ENCODE peak calls at places on chromosomes 2 and 18, in four cellular contexts. N is astrocyte, A is NT2/D1, W is HCT116. X is an unnamed sample.
A peak's percentile ranks its signal among the peaks of the same experiment; 100 is the strongest.

GRCh38 chr18:24914685-24915267 is 437.2 kb downstream of the ZNF521 start:
- DNase-seq in N (no peak), A (no peak), W (no peak), X (no peak)

GRCh38 chr2:11903085-11903484 is 156.7 kb downstream of the LPIN1 start:
- DNase-seq in A (no peak), N (no peak), W (no peak), X (no peak)

GRCh38 chr2:121598087-121598486 is 51.2 kb downstream of the CLASP1 start:
- DNase-seq in A (no peak), N (no peak), W (no peak), X (peak; percentile 24)

GRCh38 chr18:75462178-75462832 is 34.8 kb upstream of the SMIM21 start:
- DNase-seq in W (no peak), N (no peak), A (no peak), X (no peak)

GRCh38 chr2:238502088-238502810 is 75.5 kb downstream of the ASB1 start:
- DNase-seq in N (no peak), A (no peak), W (no peak), X (no peak)

GRCh38 chr2:28452534-28453081 is 43.3 kb upstream of the PLB1 start:
- DNase-seq in W (peak; percentile 32), N (no peak), A (peak; percentile 58), X (peak; percentile 65)

GRCh38 chr2:155033652-155034051 is 335.2 kb downstream of the KCNJ3 start:
- DNase-seq in N (no peak), W (no peak), A (no peak), X (no peak)

GRCh38 chr2:240184198-240184590 is 43.7 kb upstream of the OTOS start:
- DNase-seq in A (no peak), N (no peak), W (no peak), X (no peak)

GRCh38 chr2:119741001-119741400 is 18.7 kb upstream of the PTPN4 start:
- DNase-seq in W (no peak), N (no peak), A (no peak), X (no peak)

GRCh38 chr2:133433455-133434451 is 134.5 kb downstream of the NCKAP5 start:
- DNase-seq in A (no peak), W (no peak), N (peak; percentile 49), X (no peak)

GRCh38 chr2:172962824-172963223 is 112.8 kb upstream of the MAP3K20 start:
- DNase-seq in N (peak; percentile 47), A (no peak), W (no peak), X (peak; percentile 72)

GRCh38 chr2:188512456-188512855 is 220.8 kb downstream of the GULP1 start:
- DNase-seq in N (peak; percentile 51), A (no peak), W (no peak), X (peak; percentile 65)

GRCh38 chr2:217943379-217944321 is 59.1 kb downstream of the TNS1 start:
- DNase-seq in N (peak; percentile 50), W (peak; percentile 4), A (peak; percentile 67), X (no peak)

GRCh38 chr2:148812306-148812705 is 62.7 kb upstream of the KIF5C start:
- DNase-seq in W (no peak), N (peak; percentile 64), A (no peak), X (peak; percentile 76)

GRCh38 chr2:19361325-19361990 is 3.0 kb upstream of the OSR1 start:
- DNase-seq in N (no peak), W (no peak), A (no peak), X (no peak)

GRCh38 chr2:179691235-179691634 is 170.2 kb downstream of the ZNF385B start:
- DNase-seq in N (no peak), A (no peak), W (no peak), X (peak; percentile 67)

GRCh38 chr2:201880620-201881381 is 74.5 kb downstream of the CDK15 start:
- DNase-seq in W (no peak), A (no peak), N (peak; percentile 61), X (peak; percentile 28)

GRCh38 chr2:121906170-121906569 is 150.7 kb downstream of the TSN start:
- DNase-seq in N (no peak), A (no peak), W (no peak), X (no peak)

GRCh38 chr18:45951021-45951714 is 16.0 kb downstream of the EPG5 start:
- DNase-seq in A (no peak), W (peak; percentile 28), N (peak; percentile 87), X (peak; percentile 61)

GRCh38 chr18:26956894-26957293 is 91.4 kb upstream of the AQP4 start:
- DNase-seq in A (peak; percentile 55), N (no peak), W (no peak), X (no peak)

GRCh38 chr18:6729247-6730091 is at the start of gene ARHGAP28:
- DNase-seq in N (peak; percentile 92), A (peak; percentile 83), W (no peak), X (peak; percentile 89)

GRCh38 chr2:238106698-238107524 is 6.8 kb downstream of the ESPNL start:
- DNase-seq in A (no peak), W (no peak), N (no peak), X (peak; percentile 49)

GRCh38 chr18:27860701-27861107 is 316.2 kb downstream of the CDH2 start:
- DNase-seq in W (no peak), N (peak; percentile 75), A (no peak), X (no peak)

GRCh38 chr2:31476511-31477171 is 62.1 kb upstream of the XDH start:
- DNase-seq in N (peak; percentile 12), W (no peak), A (no peak), X (no peak)

GRCh38 chr2:157825885-157826284 is 50.2 kb downstream of the ACVR1 start:
- DNase-seq in A (no peak), W (no peak), N (no peak), X (peak; percentile 78)

GRCh38 chr2:227503433-227504406 is 31.8 kb downstream of the AGFG1 start:
- DNase-seq in W (peak; percentile 84), A (no peak), N (peak; percentile 58), X (peak; percentile 96)

GRCh38 chr2:16546128-16546754 is 119.4 kb downstream of the CYRIA start:
- DNase-seq in W (no peak), A (peak; percentile 66), N (peak; percentile 18), X (peak; percentile 48)

GRCh38 chr2:226758886-226759660 is 40.5 kb downstream of the IRS1 start:
- DNase-seq in N (peak; percentile 66), W (peak; percentile 48), A (no peak), X (peak; percentile 44)

GRCh38 chr2:158969717-158970521 is 1.5 kb downstream of the TANC1 start:
- DNase-seq in W (no peak), A (no peak), N (peak; percentile 25), X (peak; percentile 48)

GRCh38 chr2:226802573-226802972 is 3.0 kb upstream of the IRS1 start:
- DNase-seq in W (peak; percentile 81), A (no peak), N (peak; percentile 61), X (peak; percentile 83)

GRCh38 chr2:177553176-177553909 is 160.8 kb downstream of the AGPS start:
- DNase-seq in A (no peak), N (no peak), W (no peak), X (peak; percentile 20)

GRCh38 chr2:142574388-142574787 is 303.1 kb upstream of the KYNU start:
- DNase-seq in A (no peak), W (no peak), N (no peak), X (no peak)

GRCh38 chr18:3209859-3210569 is 9.8 kb downstream of the MYOM1 start:
- DNase-seq in A (no peak), N (no peak), W (no peak), X (peak; percentile 71)

GRCh38 chr2:39065616-39066015 is 55.2 kb downstream of the SOS1 start:
- DNase-seq in N (no peak), W (no peak), A (no peak), X (no peak)

GRCh38 chr2:39069890-39070289 is 51.0 kb downstream of the SOS1 start:
- DNase-seq in N (no peak), W (no peak), A (no peak), X (no peak)

GRCh38 chr2:39068290-39068689 is 52.6 kb downstream of the SOS1 start:
- DNase-seq in N (peak; percentile 1), A (no peak), W (no peak), X (no peak)

DNA sequence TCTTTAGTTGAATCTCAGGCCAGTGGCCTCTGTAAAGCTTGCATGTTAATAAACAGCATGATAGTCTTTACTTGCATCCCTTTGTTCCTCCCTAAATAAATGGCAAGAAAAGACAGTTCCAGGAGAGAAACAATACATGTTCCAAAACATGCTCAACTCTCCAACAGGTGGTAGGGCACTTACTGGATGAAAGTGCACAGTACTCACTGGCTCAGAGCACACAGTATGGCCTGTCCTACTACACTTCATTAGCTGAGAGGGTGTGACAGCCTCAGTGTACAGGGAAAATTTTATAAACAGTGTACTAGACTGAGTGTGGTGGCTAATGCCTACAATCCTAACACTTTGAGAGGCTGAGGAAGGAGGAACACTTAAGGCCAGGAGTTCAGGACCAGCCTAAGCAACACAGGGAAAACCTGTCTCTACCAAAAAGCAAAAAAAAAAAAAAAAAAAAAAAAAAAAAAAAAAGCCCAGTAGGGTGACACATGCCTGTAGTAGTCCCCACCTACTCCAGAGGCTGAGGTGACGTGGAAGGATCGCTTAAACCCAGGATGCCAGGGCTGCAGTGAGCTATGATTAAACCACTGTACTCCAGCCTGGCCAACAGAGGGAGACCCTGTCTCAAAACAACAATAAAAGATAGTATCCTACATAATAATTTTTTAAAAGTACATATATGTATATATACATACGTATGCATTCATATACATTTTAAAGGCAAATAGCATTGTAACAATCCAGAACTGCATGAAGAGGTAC is 51.9 kb downstream of the SOS1 start:
- DNase-seq in N (peak; percentile 33), W (no peak), A (no peak), X (no peak)
- H3K9ac ChIP-seq in N (no peak overlapping the region), W (no peak overlapping the region), A (no peak overlapping the region), X (no peak overlapping the region)

GRCh38 chr2:230972046-230972445 is 23.9 kb upstream of the SPATA3 start:
- DNase-seq in A (no peak), W (no peak), N (no peak), X (no peak)

GRCh38 chr2:230967113-230967512 is 28.8 kb upstream of the SPATA3 start:
- DNase-seq in W (no peak), A (no peak), N (no peak), X (no peak)

GRCh38 chr2:230974096-230974913 is 21.6 kb upstream of the SPATA3 start:
- DNase-seq in A (no peak), W (no peak), N (peak; percentile 92), X (peak; percentile 25)

GRCh38 chr2:230968921-230969672 is 26.8 kb upstream of the SPATA3 start:
- DNase-seq in N (no peak), A (no peak), W (no peak), X (no peak)

DNA sequence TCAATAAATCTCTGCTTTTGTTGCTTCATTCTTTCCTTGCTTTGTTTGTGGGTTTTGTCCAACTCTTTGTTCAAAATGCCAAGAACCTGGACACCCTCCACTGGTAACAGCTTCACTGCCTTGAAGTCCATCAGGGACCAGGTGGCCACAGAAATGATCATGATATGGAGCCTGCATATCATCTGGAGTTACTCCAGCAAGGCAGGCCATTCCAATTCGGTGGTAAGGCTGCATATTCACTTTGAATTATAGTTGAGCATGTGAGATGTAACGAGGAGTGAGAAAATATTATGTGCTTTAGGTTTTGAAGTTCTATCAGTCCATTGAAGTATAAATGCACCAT is 26.3 kb upstream of the SPATA3 start:
- DNase-seq in N (no peak), A (no peak), W (no peak), X (no peak)
- H3K9ac ChIP-seq in N (no peak overlapping the region), A (no peak overlapping the region), W (no peak overlapping the region), X (no peak overlapping the region)

DNA sequence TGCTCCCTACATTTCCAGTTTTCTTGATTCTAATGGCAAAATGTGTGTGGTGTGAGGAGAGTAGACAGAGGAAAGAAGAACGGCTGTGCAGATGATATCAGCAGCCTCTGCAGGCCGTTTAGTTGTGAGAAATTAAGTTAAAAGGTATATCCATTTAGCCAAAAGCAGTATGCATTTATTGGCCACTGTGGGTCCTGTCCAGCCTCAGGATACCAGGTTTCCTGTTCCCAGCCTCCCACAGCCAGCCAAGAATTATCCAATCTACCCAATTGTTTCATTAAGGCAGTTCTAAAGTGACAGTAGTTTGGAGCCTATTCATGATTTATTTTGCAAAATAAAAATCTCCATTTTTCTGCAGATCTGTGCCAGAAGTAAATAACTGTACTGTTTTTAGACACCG is 107.5 kb downstream of the TMEM18 start:
- DNase-seq in W (no peak), N (no peak), A (no peak), X (no peak)
- H3K9ac ChIP-seq in W (no peak overlapping the region), N (no peak overlapping the region), A (no peak overlapping the region), X (no peak overlapping the region)

GRCh38 chr18:22176622-22177495 is 7.5 kb downstream of the GATA6 start:
- DNase-seq in W (no peak), A (no peak), N (no peak), X (no peak)
- H3K9ac ChIP-seq in W (no peak overlapping the region), A (no peak overlapping the region), N (peak overlapping the region; percentile 62), X (no peak overlapping the region)